ENCODE peak calls at places on chromosomes 3 and 15, in four cellular contexts. U, P, T and M are unnamed samples.
A peak's percentile ranks its signal among the peaks of the same experiment; 100 is the strongest.

GRCh38 chr3:60742606-60743145 is 508.6 kb downstream of the FHIT start:
- DNase-seq in T (peak; percentile 80), U (no peak), P (peak; percentile 7), M (no peak)

GRCh38 chr15:84748274-84749110 is at the start of gene ZNF592:
- DNase-seq in U (peak; percentile 76), P (peak; percentile 90), T (peak; percentile 70), M (peak; percentile 58)

GRCh38 chr15:83099290-83099689 is 8.2 kb upstream of the TM6SF1 start:
- DNase-seq in U (no peak), P (no peak), T (no peak), M (no peak)

GRCh38 chr3:151614-152189 is 44.9 kb upstream of the CHL1 start:
- DNase-seq in U (no peak), T (no peak), P (no peak), M (no peak)

GRCh38 chr3:146975476-146975875 is 370.3 kb upstream of the PLSCR5 start:
- DNase-seq in U (no peak), P (no peak), T (no peak), M (no peak)

GRCh38 chr3:23800731-23801130 is 5.0 kb upstream of the UBE2E1 start:
- DNase-seq in U (no peak), P (peak; percentile 52), T (peak; percentile 14), M (peak; percentile 17)

GRCh38 chr3:46442591-46443530 is 21.8 kb downstream of the LTF start:
- DNase-seq in U (peak; percentile 28), P (no peak), T (peak; percentile 22), M (peak; percentile 20)

GRCh38 chr3:56590814-56591213 is 33.8 kb downstream of the CCDC66 start:
- DNase-seq in T (peak; percentile 76), U (no peak), P (no peak), M (no peak)

GRCh38 chr3:13017361-13018038 is 55.7 kb downstream of the IQSEC1 start:
- DNase-seq in T (no peak), P (no peak), U (no peak), M (no peak)

GRCh38 chr15:57251941-57252340 is 124.4 kb upstream of the CGNL1 start:
- DNase-seq in U (no peak), P (peak; percentile 28), T (peak; percentile 64), M (no peak)

GRCh38 chr15:66252411-66253295 is 897 bp downstream of the MEGF11 start:
- DNase-seq in T (peak; percentile 46), U (peak; percentile 21), P (peak; percentile 50), M (no peak)

GRCh38 chr15:66923438-66923881 is 141.9 kb upstream of the SMAD3 start:
- DNase-seq in P (no peak), U (peak; percentile 27), T (no peak), M (no peak)

GRCh38 chr15:44427756-44428724 is 611 bp downstream of the CTDSPL2 start:
- DNase-seq in U (no peak), T (peak; percentile 71), P (peak; percentile 71), M (peak; percentile 25)

GRCh38 chr3:191094057-191094456 is 105.0 kb upstream of the OSTN start:
- DNase-seq in U (no peak), P (peak; percentile 61), T (peak; percentile 69), M (peak; percentile 90)

GRCh38 chr3:64945171-64945684 is 257.4 kb upstream of the ADAMTS9 start:
- DNase-seq in U (peak; percentile 12), P (peak; percentile 29), T (no peak), M (no peak)

GRCh38 chr15:39582977-39583585 is 2.2 kb downstream of the THBS1 start:
- DNase-seq in P (peak; percentile 43), T (peak; percentile 7), U (no peak), M (peak; percentile 0)

GRCh38 chr3:71724584-71725278 is 471 bp downstream of the EIF4E3 start:
- DNase-seq in P (peak; percentile 13), T (no peak), U (no peak), M (no peak)

GRCh38 chr15:67755936-67756335 is 69.4 kb upstream of the SKOR1 start:
- DNase-seq in P (no peak), T (no peak), U (no peak), M (no peak)

GRCh38 chr3:19331931-19332330 is 183.6 kb downstream of the KCNH8 start:
- DNase-seq in T (no peak), P (no peak), U (no peak), M (no peak)